ENCODE peak calls at places on chromosomes 13 and 19, in five cellular contexts. J is WTC11; N is lower lobe of right lung; T is stimulated activated CD8-positive, alpha-beta memory T cell treated with anti-CD3 and anti-CD28 coated beads, Interleukin-2, amount 100 ng/mL, for 1 hour; S is activated T-cell treated with anti-CD3 and anti-CD28 coated beads, Interleukin-2, amount 50 U/mL, for 1 hour. K is an unnamed sample.

GRCh38 chr13:45847554-45848224 is 3.9 kb downstream of the SIAH3 start:
- DNase-seq in N (no peak), S (peak), J (no peak), T (no peak), K (peak)

GRCh38 chr13:35474551-35474950 is 1.9 kb downstream of the MAB21L1 start:
- DNase-seq in S (no peak), T (no peak), J (no peak), N (no peak), K (no peak)

GRCh38 chr13:45060062-45060461 is 60.2 kb upstream of the GTF2F2 start:
- DNase-seq in T (no peak), J (no peak), S (no peak), N (no peak), K (no peak)

GRCh38 chr19:35264281-35265125 is 4.3 kb upstream of the USF2 start:
- DNase-seq in N (peak), T (no peak), S (peak), J (peak), K (peak)

GRCh38 chr19:3459322-3459881 is 20.9 kb downstream of the SMIM24 start:
- DNase-seq in J (no peak), T (no peak), N (peak), S (no peak), K (peak)

GRCh38 chr19:7303470-7303869 is 9.3 kb upstream of the INSR start:
- DNase-seq in J (no peak), T (no peak), N (no peak), S (no peak), K (no peak)

GRCh38 chr19:47633516-47633915 is 24.6 kb downstream of the BICRA start:
- DNase-seq in T (no peak), J (no peak), N (no peak), S (no peak), K (no peak)

GRCh38 chr13:33487575-33488243 is 202.2 kb upstream of the STARD13 start:
- DNase-seq in J (no peak), N (no peak), T (no peak), S (no peak), K (no peak)

GRCh38 chr19:40610396-40611064 is 9.4 kb downstream of the LTBP4 start:
- DNase-seq in J (no peak), T (no peak), S (peak), N (peak), K (peak)

GRCh38 chr19:45477713-45478453 is 10.1 kb downstream of the FOSB start:
- DNase-seq in J (no peak), T (no peak), N (no peak), S (peak), K (no peak)

GRCh38 chr13:97648171-97648880 is 214.4 kb downstream of the RAP2A start:
- DNase-seq in T (no peak), S (no peak), N (no peak), J (no peak), K (no peak)

GRCh38 chr19:35347171-35347929 is at the start of gene FFAR1:
- DNase-seq in S (peak), T (no peak), N (peak), J (no peak), K (peak)

GRCh38 chr19:51461723-51462161 is 3.5 kb upstream of the SIGLEC8 start:
- DNase-seq in N (no peak), S (no peak), J (no peak), T (no peak), K (peak)

GRCh38 chr13:98528663-98529064 is 48.2 kb downstream of the STK24 start:
- DNase-seq in J (no peak), T (no peak), N (no peak), S (no peak), K (no peak)

GRCh38 chr19:2325261-2326046 is 2.9 kb downstream of the LSM7 start:
- DNase-seq in S (no peak), J (no peak), T (no peak), N (no peak), K (no peak)

GRCh38 chr13:27425918-27426630 is 1.7 kb downstream of the GTF3A start:
- DNase-seq in T (peak), S (peak), J (peak), N (peak), K (peak)

GRCh38 chr19:22945560-22945959 is 57.4 kb downstream of the ZNF728 start:
- DNase-seq in T (no peak), N (no peak), J (no peak), S (no peak), K (no peak)

GRCh38 chr13:44575741-44576395 is at the start of gene TSC22D1:
- DNase-seq in S (peak), N (peak), T (peak), J (peak), K (peak)

GRCh38 chr13:113951246-113951999 is 22.5 kb downstream of the C13orf46 start:
- DNase-seq in S (peak), N (peak), T (no peak), J (peak), K (peak)

GRCh38 chr19:34474233-34474989 is 7.1 kb upstream of the WTIP start:
- DNase-seq in N (no peak), T (no peak), S (no peak), J (no peak), K (no peak)

GRCh38 chr13:32824061-32824460 is 192.2 kb upstream of the KL start:
- DNase-seq in S (no peak), T (no peak), J (no peak), N (no peak), K (no peak)

GRCh38 chr13:73401769-73402168 is 343.0 kb downstream of the KLF5 start:
- DNase-seq in S (no peak), T (no peak), J (no peak), N (no peak), K (no peak)

GRCh38 chr19:719081-719512 is 10.4 kb downstream of the PALM start:
- DNase-seq in T (no peak), N (no peak), J (peak), S (no peak), K (no peak)

GRCh38 chr13:99303863-99304521 is 3.2 kb downstream of the GPR183 start:
- DNase-seq in J (no peak), T (no peak), N (no peak), S (peak), K (no peak)

GRCh38 chr13:100818706-100819105 is 144.1 kb upstream of the TMTC4 start:
- DNase-seq in S (no peak), T (no peak), J (no peak), N (no peak), K (peak)

K was measured in stomach.